ENCODE peak calls at places on chromosome 19, in six cellular contexts. X, V, J, G, B and O are unnamed samples.

GRCh38 chr19:6813659-6814058 is 41.2 kb downstream of the VAV1 start:
- DNase-seq in G (no peak), B (no peak), J (no peak), V (no peak), X (no peak), O (no peak)

GRCh38 chr19:756232-756631 is 5.3 kb downstream of the MISP start:
- DNase-seq in J (no peak), V (peak), B (peak), X (no peak), G (no peak), O (peak)

GRCh38 chr19:9850235-9850959 is 15.3 kb downstream of the PIN1 start:
- DNase-seq in V (no peak), X (no peak), B (no peak), J (no peak), G (no peak), O (no peak)

GRCh38 chr19:2261438-2262172 is 5.4 kb upstream of the JSRP1 start:
- DNase-seq in B (peak), G (no peak), J (no peak), X (peak), V (peak), O (peak)

GRCh38 chr19:12952488-12953455 is 4.3 kb downstream of the GADD45GIP1 start:
- DNase-seq in J (peak), B (peak), X (no peak), G (no peak), V (no peak), O (peak)

GRCh38 chr19:4391701-4392543 is 8.4 kb downstream of the SH3GL1 start:
- DNase-seq in X (no peak), B (peak), V (no peak), J (peak), G (no peak), O (peak)

GRCh38 chr19:11843741-11844140 is 4.8 kb upstream of the ZNF439 start:
- DNase-seq in V (no peak), J (no peak), X (no peak), G (no peak), B (peak), O (no peak)

GRCh38 chr19:47539747-47540311 is 25.0 kb upstream of the NAPA start:
- DNase-seq in G (no peak), B (no peak), J (no peak), V (no peak), X (no peak), O (no peak)

GRCh38 chr19:5692785-5693194 is 2.7 kb downstream of the RPL36 start:
- DNase-seq in X (no peak), V (no peak), B (peak), J (no peak), G (no peak), O (no peak)

GRCh38 chr19:38004505-38005223 is 97.7 kb downstream of the SIPA1L3 start:
- DNase-seq in V (peak), X (peak), G (no peak), J (peak), B (peak), O (peak)

GRCh38 chr19:46202872-46203860 is 26.4 kb upstream of the IGFL1 start:
- DNase-seq in X (no peak), B (no peak), J (no peak), V (no peak), G (no peak), O (no peak)

GRCh38 chr19:15124572-15125231 is 17.5 kb downstream of the SYDE1 start:
- DNase-seq in V (no peak), X (peak), J (no peak), B (peak), G (no peak), O (peak)

GRCh38 chr19:35013047-35013819 is 13.1 kb downstream of the GRAMD1A start:
- DNase-seq in G (peak), X (peak), J (no peak), B (peak), V (peak), O (peak)

GRCh38 chr19:15671891-15672579 is 852 bp upstream of the CYP4F12 start:
- DNase-seq in J (no peak), V (no peak), X (no peak), G (no peak), B (no peak), O (no peak)

GRCh38 chr19:20278342-20278741 is 111.3 kb downstream of the ZNF486 start:
- DNase-seq in B (peak), V (no peak), J (no peak), G (no peak), X (no peak), O (peak)

GRCh38 chr19:4077800-4078683 is 11.3 kb upstream of the ZBTB7A start:
- DNase-seq in B (peak), X (peak), J (no peak), G (no peak), V (peak), O (peak)

GRCh38 chr19:42042455-42043170 is 27.4 kb downstream of the GRIK5 start:
- DNase-seq in V (no peak), X (no peak), G (no peak), B (no peak), J (no peak), O (no peak)

GRCh38 chr19:1860821-1861598 is 2.4 kb downstream of the KLF16 start:
- DNase-seq in J (no peak), G (no peak), V (no peak), B (no peak), X (no peak), O (no peak)

GRCh38 chr19:41411682-41412265 is 14.2 kb downstream of the BCKDHA start:
- DNase-seq in X (no peak), G (no peak), B (no peak), J (no peak), V (no peak), O (no peak)

GRCh38 chr19:50003810-50004419 is 21.3 kb downstream of the VRK3 start:
- DNase-seq in V (peak), G (no peak), J (peak), B (peak), X (peak), O (peak)

GRCh38 chr19:46537136-46538097 is 41.8 kb upstream of the PNMA8B start:
- DNase-seq in V (peak), B (peak), X (peak), G (peak), J (no peak), O (peak)

GRCh38 chr19:14363203-14364097 is 17.8 kb upstream of the ADGRE5 start:
- DNase-seq in G (no peak), B (peak), V (no peak), J (no peak), X (peak), O (peak)

GRCh38 chr19:28289294-28290063 is 923.5 kb downstream of the UQCRFS1 start:
- DNase-seq in X (no peak), J (no peak), V (no peak), G (no peak), B (peak), O (peak)

GRCh38 chr19:1469936-1470863 is 8.8 kb downstream of the C19orf25 start:
- DNase-seq in J (no peak), X (peak), B (peak), V (peak), G (peak), O (no peak)

GRCh38 chr19:16027528-16027927 is 48.8 kb upstream of the TPM4 start:
- DNase-seq in V (no peak), B (no peak), X (no peak), J (no peak), G (no peak), O (no peak)

GRCh38 chr19:14404322-14404721 is 14.8 kb downstream of the DDX39A start:
- DNase-seq in V (no peak), G (no peak), B (no peak), X (no peak), J (no peak), O (no peak)

GRCh38 chr19:31113250-31113685 is 236.0 kb downstream of the TSHZ3 start:
- DNase-seq in X (no peak), J (no peak), G (no peak), V (no peak), B (peak), O (peak)

GRCh38 chr19:21482863-21483276 is 22.5 kb upstream of the ZNF429 start:
- DNase-seq in J (no peak), X (peak), G (peak), V (peak), B (peak), O (peak)

GRCh38 chr19:18225702-18226468 is at the start of gene PDE4C:
- DNase-seq in X (no peak), J (no peak), G (no peak), B (peak), V (no peak), O (peak)

GRCh38 chr19:39152066-39152465 is 26.5 kb downstream of the PAK4 start:
- DNase-seq in V (no peak), J (no peak), G (no peak), X (no peak), B (peak), O (no peak)

GRCh38 chr19:19594371-19594770 is 24.1 kb downstream of the PBX4 start:
- DNase-seq in G (no peak), V (no peak), J (no peak), B (no peak), X (peak), O (no peak)

GRCh38 chr19:17902701-17903100 is 30.1 kb upstream of the CCDC124 start:
- DNase-seq in G (no peak), X (no peak), V (no peak), B (peak), J (peak), O (peak)

GRCh38 chr19:2049741-2050348 is 1.2 kb downstream of the MKNK2 start:
- DNase-seq in B (peak), G (no peak), V (peak), X (peak), J (no peak), O (peak)

GRCh38 chr19:19539738-19540703 is 2.0 kb downstream of the CILP2 start:
- DNase-seq in X (peak), B (peak), G (peak), V (no peak), J (no peak), O (peak)

GRCh38 chr19:7843521-7843920 is 13.5 kb downstream of the EVI5L start:
- DNase-seq in X (no peak), G (no peak), V (no peak), J (no peak), B (no peak), O (no peak)